ENCODE peak calls at places on chromosomes 13 and 19, in six cellular contexts. S, C, P, R, A and D are unnamed samples.

GRCh38 chr13:94329277-94329676 is 150.2 kb downstream of the DCT start:
- DNase-seq in S (no peak), C (no peak), P (no peak), R (no peak), A (no peak), D (no peak)

GRCh38 chr19:42942187-42942789 is 5.3 kb upstream of the PSG7 start:
- DNase-seq in S (no peak), C (no peak), P (no peak), R (no peak), A (no peak), D (no peak)

GRCh38 chr13:57425531-57425930 is 206.0 kb upstream of the PCDH17 start:
- DNase-seq in S (no peak), C (no peak), P (no peak), R (no peak), A (no peak), D (no peak)

GRCh38 chr13:24905242-24905641 is 141.3 kb downstream of the RNF17 start:
- DNase-seq in S (no peak), C (no peak), P (no peak), R (no peak), A (no peak), D (no peak)

GRCh38 chr13:39773833-39774232 is 118.4 kb downstream of the COG6 start:
- DNase-seq in S (no peak), C (no peak), P (no peak), R (no peak), A (no peak), D (no peak)

GRCh38 chr13:109436841-109437240 is 349.5 kb downstream of the IRS2 start:
- DNase-seq in S (no peak), C (no peak), P (no peak), R (no peak), A (no peak), D (no peak)

GRCh38 chr19:4379383-4380253 is 20.7 kb downstream of the SH3GL1 start:
- DNase-seq in S (no peak), C (peak; percentile 77), P (peak; percentile 55), R (no peak), A (no peak), D (no peak)

GRCh38 chr13:57996717-57997116 is 365.2 kb downstream of the PCDH17 start:
- DNase-seq in S (no peak), C (no peak), P (no peak), R (no peak), A (no peak), D (no peak)

GRCh38 chr13:112457485-112457884 is 81.3 kb downstream of the SPACA7 start:
- DNase-seq in S (no peak), C (no peak), P (no peak), R (no peak), A (no peak), D (no peak)

GRCh38 chr13:93080587-93080986 is 146.0 kb upstream of the GPC6 start:
- DNase-seq in S (no peak), C (no peak), P (no peak), R (no peak), A (no peak), D (no peak)

DNA sequence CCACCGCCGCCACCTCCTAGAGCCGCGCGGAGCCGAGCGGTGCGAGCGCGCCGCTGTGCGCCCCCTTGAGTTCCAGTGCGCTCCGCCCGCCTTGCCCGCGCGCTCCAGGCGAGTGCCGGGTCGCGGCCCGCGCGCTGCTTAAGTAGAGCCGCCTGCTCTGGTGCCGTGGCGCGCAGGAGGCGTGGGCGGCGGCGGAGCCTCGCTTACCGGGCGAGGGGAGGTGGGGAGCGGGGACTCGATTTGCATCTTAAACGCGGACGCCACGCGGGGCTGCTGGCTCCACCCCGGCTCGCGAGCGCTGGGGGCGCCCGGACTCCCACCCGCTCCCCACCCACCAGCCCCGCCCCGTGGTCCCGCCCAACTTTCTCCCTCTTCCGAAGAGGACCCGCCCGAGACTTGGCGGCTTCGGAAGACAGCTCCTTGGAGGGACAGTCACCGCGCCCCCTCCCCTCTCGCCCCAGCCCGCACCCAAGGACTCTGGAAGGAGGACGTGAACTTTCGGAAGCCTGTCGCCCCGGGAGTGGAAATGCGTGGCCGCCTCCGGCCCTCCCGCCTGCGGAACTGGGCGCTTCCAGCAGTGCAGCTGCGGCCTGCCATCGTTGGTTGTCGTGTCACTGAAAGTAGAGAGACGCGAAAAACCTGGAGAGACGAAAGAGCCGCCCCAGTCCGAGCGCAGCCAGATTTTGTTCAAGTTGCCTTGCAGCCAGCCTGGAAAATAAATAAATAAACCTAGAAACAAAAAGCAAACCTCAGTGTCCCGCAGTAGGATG is at the start of gene KCTD12:
- DNase-seq in S (peak; percentile 75), C (peak; percentile 24), P (peak; percentile 88), R (peak; percentile 95), A (peak; percentile 73), D (peak; percentile 66)
- TF ChIP-seq CTCF in S (no peak), C (no peak), P (peak; percentile 53), R (peak; percentile 36), A (no peak), D (peak; percentile 44)

DNA sequence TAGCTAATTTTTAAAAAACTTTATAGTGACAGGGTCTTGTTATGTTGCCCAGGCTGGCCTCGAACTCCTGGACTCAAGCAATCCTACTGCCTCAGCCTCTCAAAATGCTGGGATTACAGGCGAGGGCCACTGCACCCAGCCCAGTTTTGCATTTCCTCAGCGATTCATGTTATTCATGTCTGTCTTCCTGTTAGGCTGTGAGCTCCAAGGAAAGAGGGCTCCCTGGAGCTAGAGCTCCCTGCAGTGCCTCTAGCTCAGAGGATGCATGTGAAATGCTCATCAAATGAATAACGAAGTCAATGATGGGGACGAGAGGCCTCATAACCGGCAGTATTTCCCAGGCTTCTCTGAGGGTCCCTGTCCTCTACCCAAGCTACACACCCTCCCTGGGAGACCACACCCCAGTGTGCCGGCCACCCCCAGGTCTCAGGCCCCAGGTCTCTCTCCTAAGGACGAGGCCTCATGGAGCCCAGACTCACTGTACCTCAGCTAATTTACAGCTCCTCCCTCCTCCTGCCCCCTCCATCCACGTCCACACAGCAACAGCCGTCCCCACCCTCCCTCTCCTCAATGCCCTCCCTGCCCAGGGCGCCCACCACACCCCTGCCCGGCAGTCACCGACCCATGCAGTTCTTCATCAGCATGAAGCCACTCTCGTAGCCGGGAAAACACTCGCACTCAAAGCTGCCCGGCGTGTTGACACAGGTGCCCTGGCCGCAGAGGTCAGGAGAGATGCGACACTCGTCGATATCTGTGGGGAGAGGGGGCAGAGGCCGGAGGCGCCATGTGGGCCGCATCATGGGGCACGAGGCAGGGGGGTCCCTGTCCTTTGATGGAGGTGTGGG is 28.5 kb downstream of the FBN3 start:
- DNase-seq in S (no peak), C (no peak), P (no peak), R (no peak), A (no peak), D (no peak)
- TF ChIP-seq CTCF in S (no peak), C (no peak), P (no peak), R (no peak), A (no peak), D (no peak)

GRCh38 chr19:37909661-37910199 is 2.7 kb downstream of the SIPA1L3 start:
- DNase-seq in S (no peak), C (no peak), P (no peak), R (no peak), A (no peak), D (no peak)

GRCh38 chr19:37903096-37903495 is 3.3 kb downstream of the WDR87 start:
- DNase-seq in S (no peak), C (no peak), P (no peak), R (peak; percentile 58), A (no peak), D (no peak)

GRCh38 chr19:37907735-37908066 is 693 bp downstream of the SIPA1L3 start:
- DNase-seq in S (no peak), C (no peak), P (no peak), R (no peak), A (no peak), D (no peak)

GRCh38 chr19:37906868-37907734 is at the start of gene SIPA1L3:
- DNase-seq in S (peak; percentile 90), C (peak; percentile 97), P (peak; percentile 95), R (peak; percentile 99), A (peak; percentile 89), D (peak; percentile 93)

GRCh38 chr19:37905936-37906867 is at the start of gene WDR87:
- DNase-seq in S (no peak), C (peak; percentile 71), P (peak; percentile 71), R (no peak), A (peak; percentile 36), D (peak; percentile 79)
- TF ChIP-seq CTCF in S (no peak), C (no peak), P (no peak), R (no peak), A (no peak), D (no peak)

DNA sequence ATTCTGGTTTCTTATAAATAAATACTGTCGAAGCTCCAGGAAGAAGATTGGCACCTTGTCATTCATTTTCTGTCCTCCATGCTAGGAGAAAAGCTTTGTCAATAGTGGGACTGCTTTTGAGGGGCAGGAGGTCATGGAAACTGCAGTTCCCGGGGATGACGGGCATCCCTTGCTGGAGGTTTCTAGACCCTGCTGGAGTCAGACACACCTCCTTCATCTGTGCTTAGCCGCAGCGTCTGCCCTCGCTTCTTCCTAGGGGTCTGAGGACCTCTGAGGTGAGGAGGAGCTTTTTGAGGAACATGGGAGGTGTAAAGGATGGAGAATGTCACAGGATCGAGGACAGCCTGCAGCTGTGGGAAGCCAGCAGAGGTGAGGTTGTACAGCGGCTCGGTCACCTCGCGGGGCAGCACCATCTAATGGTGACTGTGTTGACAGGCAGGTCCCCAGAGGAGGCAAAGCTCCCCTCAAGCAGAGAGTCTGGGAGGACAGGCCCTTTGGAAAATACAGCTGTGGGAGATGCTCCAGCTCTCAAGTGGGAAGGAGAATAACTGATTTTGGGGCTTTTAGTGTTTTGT is 172.7 kb upstream of the RNF113B start:
- DNase-seq in S (no peak), C (peak; percentile 7), P (peak; percentile 20), R (peak; percentile 57), A (no peak), D (no peak)
- TF ChIP-seq CTCF in S (no peak), C (no peak), P (peak; percentile 13), R (no peak), A (no peak), D (peak; percentile 41)

DNA sequence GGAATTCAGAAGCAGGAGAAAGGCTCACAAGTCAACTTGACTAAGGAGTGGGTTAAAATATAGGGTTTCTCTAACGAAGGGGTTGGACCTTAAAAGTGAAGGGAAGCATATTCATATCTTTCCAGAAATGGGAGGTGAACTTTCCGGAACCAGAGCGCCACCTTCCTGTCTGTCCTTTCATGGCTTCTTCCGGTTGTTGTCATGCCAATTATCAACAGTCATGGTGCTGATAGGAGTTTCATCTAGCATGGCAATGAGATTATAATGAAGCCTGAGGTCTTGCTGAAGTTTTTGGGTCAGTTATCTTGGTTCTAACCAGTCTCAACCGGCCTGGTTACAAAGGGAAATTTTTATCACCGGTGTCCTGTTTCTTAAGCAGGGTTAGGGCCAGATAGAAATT is 162.9 kb upstream of the NBEA start:
- DNase-seq in S (no peak), C (no peak), P (no peak), R (no peak), A (no peak), D (no peak)
- TF ChIP-seq CTCF in S (no peak), C (no peak), P (no peak), R (peak; percentile 35), A (no peak), D (no peak)